ENCODE peak calls at places on chromosome 17, in four cellular contexts. G, S, C and N are unnamed samples.

GRCh38 chr17:57880086-57880456 is 30.2 kb upstream of the MRPS23 start:
- DNase-seq in G (no peak), S (no peak), C (no peak), N (no peak)

GRCh38 chr17:8807070-8807550 is 7.9 kb upstream of the MFSD6L start:
- DNase-seq in G (no peak), S (no peak), C (no peak), N (no peak)

GRCh38 chr17:70123193-70123592 is 46.1 kb upstream of the KCNJ2 start:
- DNase-seq in G (no peak), S (no peak), C (no peak), N (no peak)

GRCh38 chr17:2837147-2837561 is 40.9 kb downstream of the RAP1GAP2 start:
- DNase-seq in G (no peak), S (no peak), C (no peak), N (peak; percentile 27)

GRCh38 chr17:66542967-66543525 is 240.6 kb downstream of the PRKCA start:
- DNase-seq in G (no peak), S (peak; percentile 58), C (no peak), N (peak; percentile 56)

GRCh38 chr17:7173687-7174602 is 5.2 kb downstream of the ASGR1 start:
- DNase-seq in G (peak; percentile 81), S (no peak), C (peak; percentile 51), N (peak; percentile 90)

GRCh38 chr17:78745407-78746088 is 36.5 kb downstream of the CYTH1 start:
- DNase-seq in G (no peak), S (peak; percentile 45), C (peak; percentile 76), N (peak; percentile 50)

GRCh38 chr17:44352922-44353655 is 8.0 kb downstream of the GRN start:
- DNase-seq in G (peak; percentile 59), S (no peak), C (no peak), N (no peak)

GRCh38 chr17:49616546-49617205 is 41.0 kb downstream of the NXPH3 start:
- DNase-seq in G (peak; percentile 80), S (peak; percentile 81), C (no peak), N (peak; percentile 72)

GRCh38 chr17:15651001-15651582 is 31.6 kb upstream of the FBXW10B start:
- DNase-seq in G (no peak), S (no peak), C (no peak), N (no peak)

GRCh38 chr17:63258785-63259184 is 187.3 kb downstream of the CYB561 start:
- DNase-seq in G (no peak), S (no peak), C (no peak), N (no peak)

GRCh38 chr17:57662644-57663308 is 82.3 kb downstream of the CCDC182 start:
- DNase-seq in G (peak; percentile 99), S (peak; percentile 99), C (no peak), N (peak; percentile 98)

GRCh38 chr17:28612936-28613872 is 781 bp downstream of the RSKR start:
- DNase-seq in G (no peak), S (peak; percentile 52), C (peak; percentile 26), N (peak; percentile 69)

GRCh38 chr17:75830168-75831031 is 13.8 kb downstream of the UNC13D start:
- DNase-seq in G (no peak), S (peak; percentile 49), C (no peak), N (peak; percentile 94)

GRCh38 chr17:78762007-78762406 is 20.1 kb downstream of the CYTH1 start:
- DNase-seq in G (no peak), S (no peak), C (no peak), N (peak; percentile 78)

GRCh38 chr17:38687291-38687690 is 12.5 kb upstream of the EPOP start:
- DNase-seq in G (no peak), S (peak; percentile 54), C (no peak), N (peak; percentile 87)

GRCh38 chr17:27295945-27296344 is 2.0 kb downstream of the WSB1 start:
- DNase-seq in G (no peak), S (no peak), C (no peak), N (no peak)

GRCh38 chr17:75260679-75261335 is 599 bp downstream of the GGA3 start:
- DNase-seq in G (no peak), S (no peak), C (no peak), N (peak; percentile 78)

GRCh38 chr17:39325528-39326240 is 75.7 kb downstream of the FBXL20 start:
- DNase-seq in G (no peak), S (no peak), C (peak; percentile 70), N (no peak)

GRCh38 chr17:39603304-39604016 is 4.3 kb downstream of the NEUROD2 start:
- DNase-seq in G (no peak), S (no peak), C (no peak), N (peak; percentile 62)

GRCh38 chr17:19470529-19471261 is 59.7 kb downstream of the RNF112 start:
- DNase-seq in G (peak; percentile 70), S (peak; percentile 67), C (no peak), N (peak; percentile 87)

GRCh38 chr17:79513206-79513605 is 97.6 kb downstream of the RBFOX3 start:
- DNase-seq in G (peak; percentile 52), S (no peak), C (no peak), N (no peak)

GRCh38 chr17:73423806-73424205 is 112.0 kb upstream of the CDC42EP4 start:
- DNase-seq in G (peak; percentile 69), S (no peak), C (no peak), N (no peak)

GRCh38 chr17:57941384-57942370 is 13.5 kb downstream of the CUEDC1 start:
- DNase-seq in G (no peak), S (no peak), C (no peak), N (peak; percentile 48)

GRCh38 chr17:146983-147761 is 9.8 kb downstream of the SCGB1C2 start:
- DNase-seq in G (peak; percentile 62), S (no peak), C (no peak), N (peak; percentile 77)

GRCh38 chr17:83080641-83081560 is 1.5 kb downstream of the METRNL start:
- DNase-seq in G (no peak), S (peak; percentile 86), C (peak; percentile 33), N (peak; percentile 95)

GRCh38 chr17:3585826-3586225 is 23.4 kb downstream of the TRPV1 start:
- DNase-seq in G (no peak), S (no peak), C (no peak), N (peak; percentile 32)